ENCODE peak calls at places on chromosome 6, in five cellular contexts. One of them, this sample, is unnamed.

GRCh38 chr6:45423901-45424627 is 46.3 kb upstream of the SUPT3H start:
- DNase-seq in IMR-90: no peak
- DNase-seq in HCT116: no peak
- DNase-seq in heart left ventricle: peak
- DNase-seq in NB4: peak
- DNase-seq in this sample: no peak

GRCh38 chr6:108118791-108119211 is 44.3 kb upstream of the OSTM1 start:
- DNase-seq in IMR-90: no peak
- DNase-seq in HCT116: no peak
- DNase-seq in heart left ventricle: no peak
- DNase-seq in NB4: peak
- DNase-seq in this sample: no peak

GRCh38 chr6:111471958-111472357 is 11.1 kb downstream of the REV3L start:
- DNase-seq in IMR-90: no peak
- DNase-seq in HCT116: no peak
- DNase-seq in heart left ventricle: no peak
- DNase-seq in NB4: no peak
- DNase-seq in this sample: no peak

GRCh38 chr6:141618180-141618581 is 514.5 kb upstream of the GJE1 start:
- DNase-seq in IMR-90: no peak
- DNase-seq in HCT116: no peak
- DNase-seq in heart left ventricle: no peak
- DNase-seq in NB4: no peak
- DNase-seq in this sample: no peak

GRCh38 chr6:130167655-130168054 is 55.1 kb downstream of the SAMD3 start:
- DNase-seq in IMR-90: peak
- DNase-seq in HCT116: no peak
- DNase-seq in heart left ventricle: no peak
- DNase-seq in NB4: peak
- DNase-seq in this sample: no peak

GRCh38 chr6:80433666-80434025 is 327.2 kb downstream of the BCKDHB start:
- DNase-seq in IMR-90: no peak
- DNase-seq in HCT116: no peak
- DNase-seq in heart left ventricle: no peak
- DNase-seq in NB4: no peak
- DNase-seq in this sample: no peak

GRCh38 chr6:2596222-2596621 is 154.5 kb downstream of the MYLK4 start:
- DNase-seq in IMR-90: no peak
- DNase-seq in HCT116: no peak
- DNase-seq in heart left ventricle: no peak
- DNase-seq in NB4: peak
- DNase-seq in this sample: no peak

GRCh38 chr6:13001951-13002350 is 285.4 kb downstream of the PHACTR1 start:
- DNase-seq in IMR-90: no peak
- DNase-seq in HCT116: no peak
- DNase-seq in heart left ventricle: no peak
- DNase-seq in NB4: no peak
- DNase-seq in this sample: no peak

GRCh38 chr6:124741341-124741740 is 220.9 kb upstream of the RNF217 start:
- DNase-seq in IMR-90: peak
- DNase-seq in HCT116: no peak
- DNase-seq in heart left ventricle: no peak
- DNase-seq in NB4: no peak
- DNase-seq in this sample: no peak

GRCh38 chr6:160129886-160130615 is 8.4 kb downstream of the SLC22A1 start:
- DNase-seq in IMR-90: no peak
- DNase-seq in HCT116: no peak
- DNase-seq in heart left ventricle: no peak
- DNase-seq in NB4: no peak
- DNase-seq in this sample: no peak

GRCh38 chr6:156787569-156788492 is 10.7 kb downstream of the ARID1B start:
- DNase-seq in IMR-90: no peak
- DNase-seq in HCT116: no peak
- DNase-seq in heart left ventricle: no peak
- DNase-seq in NB4: no peak
- DNase-seq in this sample: no peak

GRCh38 chr6:137874204-137875001 is 7.3 kb downstream of the TNFAIP3 start:
- DNase-seq in IMR-90: no peak
- DNase-seq in HCT116: no peak
- DNase-seq in heart left ventricle: no peak
- DNase-seq in NB4: no peak
- DNase-seq in this sample: no peak
- TF ChIP-seq POLR2A in IMR-90: no peak
- TF ChIP-seq POLR2A in HCT116: no peak
- TF ChIP-seq POLR2A in heart left ventricle: no peak
- TF ChIP-seq POLR2A in NB4: no peak
- TF ChIP-seq POLR2A in this sample: no peak

GRCh38 chr6:138773177-138774091 is at the start of gene CCDC28A:
- DNase-seq in IMR-90: peak
- DNase-seq in HCT116: peak
- DNase-seq in heart left ventricle: peak
- DNase-seq in NB4: peak
- DNase-seq in this sample: peak
- TF ChIP-seq POLR2A in IMR-90: peak
- TF ChIP-seq POLR2A in HCT116: peak
- TF ChIP-seq POLR2A in heart left ventricle: no peak
- TF ChIP-seq POLR2A in NB4: peak
- TF ChIP-seq POLR2A in this sample: peak

GRCh38 chr6:132673376-132674094 is 14.6 kb upstream of the TAAR1 start:
- DNase-seq in IMR-90: no peak
- DNase-seq in HCT116: no peak
- DNase-seq in heart left ventricle: no peak
- DNase-seq in NB4: peak
- DNase-seq in this sample: no peak
- TF ChIP-seq POLR2A in IMR-90: no peak
- TF ChIP-seq POLR2A in HCT116: no peak
- TF ChIP-seq POLR2A in heart left ventricle: no peak
- TF ChIP-seq POLR2A in NB4: no peak
- TF ChIP-seq POLR2A in this sample: no peak

GRCh38 chr6:30690403-30691207 is at the start of gene NRM:
- DNase-seq in IMR-90: peak
- DNase-seq in HCT116: no peak
- DNase-seq in heart left ventricle: peak
- DNase-seq in NB4: peak
- DNase-seq in this sample: peak
- TF ChIP-seq POLR2A in IMR-90: peak
- TF ChIP-seq POLR2A in HCT116: peak
- TF ChIP-seq POLR2A in heart left ventricle: no peak
- TF ChIP-seq POLR2A in NB4: peak
- TF ChIP-seq POLR2A in this sample: peak

GRCh38 chr6:32974541-32975308 is 6.3 kb downstream of the BRD2 start:
- DNase-seq in IMR-90: no peak
- DNase-seq in HCT116: no peak
- DNase-seq in heart left ventricle: no peak
- DNase-seq in NB4: peak
- DNase-seq in this sample: no peak
- TF ChIP-seq POLR2A in IMR-90: no peak
- TF ChIP-seq POLR2A in HCT116: no peak
- TF ChIP-seq POLR2A in heart left ventricle: no peak
- TF ChIP-seq POLR2A in NB4: no peak
- TF ChIP-seq POLR2A in this sample: no peak

DNA sequence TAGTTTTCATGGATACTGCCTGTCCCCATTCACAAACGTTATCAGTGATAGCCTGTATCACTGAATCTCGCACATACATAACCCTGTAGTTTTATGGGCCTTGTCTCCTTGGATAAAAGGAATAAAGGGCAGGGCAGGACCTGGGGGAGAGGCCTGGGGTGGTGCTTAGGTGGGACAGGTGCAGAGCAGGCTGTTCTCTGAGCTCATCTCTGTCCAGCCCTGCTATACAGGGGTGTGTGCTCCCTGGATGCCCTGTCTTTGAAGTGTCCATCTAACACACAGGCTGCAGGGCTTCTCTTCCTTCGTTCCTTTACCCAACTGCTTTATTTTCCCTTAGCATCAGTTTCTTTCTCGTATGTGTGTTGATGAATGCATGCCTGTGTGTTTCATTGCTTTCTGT is 26.4 kb downstream of the BRPF3 start:
- DNase-seq in IMR-90: no peak
- DNase-seq in HCT116: no peak
- DNase-seq in heart left ventricle: no peak
- DNase-seq in NB4: no peak
- DNase-seq in this sample: no peak
- TF ChIP-seq POLR2A in IMR-90: no peak
- TF ChIP-seq POLR2A in HCT116: no peak
- TF ChIP-seq POLR2A in heart left ventricle: no peak
- TF ChIP-seq POLR2A in NB4: no peak
- TF ChIP-seq POLR2A in this sample: no peak

DNA sequence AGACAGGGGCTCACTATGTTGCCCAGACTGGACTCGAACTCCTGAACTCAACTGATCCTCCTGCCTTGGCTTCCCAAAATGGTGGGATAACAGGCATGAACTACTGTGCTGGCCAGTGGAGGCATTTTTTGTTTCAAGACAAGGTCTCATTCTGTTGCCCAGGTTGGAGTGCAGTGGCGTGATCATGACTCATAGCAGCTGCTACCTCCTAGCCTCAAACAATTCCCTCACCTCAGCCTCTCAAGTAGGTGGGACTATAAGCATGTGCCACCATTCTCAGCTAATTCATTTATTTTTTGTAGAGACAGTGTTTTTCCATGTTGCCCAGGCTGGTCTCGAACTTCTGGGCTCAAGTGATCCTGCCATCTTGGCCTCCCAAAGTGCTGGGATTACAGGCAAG is 17.2 kb downstream of the ENPP3 start:
- DNase-seq in IMR-90: no peak
- DNase-seq in HCT116: no peak
- DNase-seq in heart left ventricle: no peak
- DNase-seq in NB4: no peak
- DNase-seq in this sample: no peak
- TF ChIP-seq POLR2A in IMR-90: no peak
- TF ChIP-seq POLR2A in HCT116: no peak
- TF ChIP-seq POLR2A in heart left ventricle: no peak
- TF ChIP-seq POLR2A in NB4: no peak
- TF ChIP-seq POLR2A in this sample: no peak

GRCh38 chr6:38720295-38720694 is 5.2 kb downstream of the DNAH8 start:
- DNase-seq in IMR-90: peak
- DNase-seq in HCT116: peak
- DNase-seq in heart left ventricle: no peak
- DNase-seq in NB4: no peak
- DNase-seq in this sample: no peak
- TF ChIP-seq POLR2A in IMR-90: no peak
- TF ChIP-seq POLR2A in HCT116: no peak
- TF ChIP-seq POLR2A in heart left ventricle: no peak
- TF ChIP-seq POLR2A in NB4: no peak
- TF ChIP-seq POLR2A in this sample: no peak